ENCODE peak calls at places on chromosome X, in five cellular contexts. Y, A, I, P and O are unnamed samples.

GRCh38 chrX:110180176-110180927 is 137.5 kb downstream of the AMMECR1 start:
- DNase-seq in Y (no peak), P (peak), A (no peak), I (peak), O (no peak)

GRCh38 chrX:110051559-110051958 is 48.6 kb downstream of the TMEM164 start:
- DNase-seq in I (no peak), Y (no peak), P (no peak), A (no peak), O (no peak)

GRCh38 chrX:71095033-71095432 is 618 bp upstream of the FOXO4 start:
- DNase-seq in I (no peak), P (no peak), A (no peak), Y (no peak), O (no peak)

GRCh38 chrX:134484039-134484438 is 24.1 kb downstream of the HPRT1 start:
- DNase-seq in A (no peak), Y (no peak), P (peak), I (no peak), O (peak)

GRCh38 chrX:72128881-72129280 is 2.8 kb downstream of the RTL5 start:
- DNase-seq in P (no peak), A (no peak), I (no peak), Y (peak), O (no peak)

GRCh38 chrX:19869195-19869594 is 18.2 kb downstream of the SH3KBP1 start:
- DNase-seq in A (no peak), Y (no peak), P (no peak), I (no peak), O (no peak)

GRCh38 chrX:87409113-87409841 is 108.3 kb upstream of the KLHL4 start:
- DNase-seq in P (peak), I (peak), A (peak), Y (no peak), O (no peak)

GRCh38 chrX:110159235-110159634 is 156.3 kb downstream of the TMEM164 start:
- DNase-seq in A (no peak), Y (no peak), P (no peak), I (no peak), O (no peak)

GRCh38 chrX:124981420-124981819 is 338.3 kb upstream of the TEX13C start:
- DNase-seq in Y (no peak), I (no peak), A (no peak), P (no peak), O (no peak)

GRCh38 chrX:57156397-57157049 is 19.3 kb upstream of the SPIN2A start:
- DNase-seq in I (no peak), P (peak), A (peak), Y (peak), O (no peak)

GRCh38 chrX:130999360-130999759 is 58.8 kb upstream of the ARHGAP36 start:
- DNase-seq in P (no peak), I (no peak), Y (no peak), A (no peak), O (no peak)

GRCh38 chrX:123959281-123960063 is 2.0 kb upstream of the STAG2 start:
- DNase-seq in Y (no peak), A (peak), I (peak), P (peak), O (no peak)

GRCh38 chrX:71178908-71179307 is 34.3 kb downstream of the NLGN3 start:
- DNase-seq in A (peak), P (peak), I (peak), Y (peak), O (peak)

GRCh38 chrX:132090370-132091152 is 37.3 kb downstream of the FRMD7 start:
- DNase-seq in I (no peak), A (no peak), P (no peak), Y (no peak), O (no peak)

GRCh38 chrX:120016068-120016441 is 61.4 kb downstream of the RHOXF2B start:
- DNase-seq in P (no peak), I (no peak), Y (no peak), A (no peak), O (no peak)
- H3K4me3 ChIP-seq in P (no peak), I (no peak), Y (peak), A (no peak), O (no peak)

GRCh38 chrX:154593201-154593600 is 8.3 kb downstream of the CTAG1A start:
- DNase-seq in Y (no peak), P (no peak), A (no peak), I (no peak), O (no peak)
- TF ChIP-seq CTCF in Y (no peak), P (no peak), A (no peak), I (no peak), O (no peak)

DNA sequence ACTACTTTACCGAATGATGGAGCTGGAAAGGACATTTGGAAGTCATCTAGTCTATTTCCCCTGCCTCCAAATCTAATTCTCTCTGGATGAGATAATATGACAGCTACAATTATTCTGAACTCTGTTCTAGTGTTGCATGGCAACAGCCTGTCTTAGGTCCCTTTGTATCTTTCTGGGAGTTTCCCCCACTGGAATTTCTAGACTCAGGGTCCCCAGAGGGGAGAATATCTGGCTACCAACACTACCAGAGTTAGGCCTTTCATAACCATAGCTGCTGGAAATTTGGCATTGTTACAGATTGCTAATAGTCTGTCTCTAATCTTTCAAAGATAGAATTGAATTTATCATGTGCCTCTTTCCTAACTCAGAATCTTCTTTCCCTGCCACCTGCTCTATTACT is 4.5 kb downstream of the MSN start:
- DNase-seq in A (no peak), I (no peak), Y (no peak), P (no peak), O (no peak)
- H3K4me3 ChIP-seq in A (no peak), I (no peak), Y (no peak), P (no peak), O (peak)

DNA sequence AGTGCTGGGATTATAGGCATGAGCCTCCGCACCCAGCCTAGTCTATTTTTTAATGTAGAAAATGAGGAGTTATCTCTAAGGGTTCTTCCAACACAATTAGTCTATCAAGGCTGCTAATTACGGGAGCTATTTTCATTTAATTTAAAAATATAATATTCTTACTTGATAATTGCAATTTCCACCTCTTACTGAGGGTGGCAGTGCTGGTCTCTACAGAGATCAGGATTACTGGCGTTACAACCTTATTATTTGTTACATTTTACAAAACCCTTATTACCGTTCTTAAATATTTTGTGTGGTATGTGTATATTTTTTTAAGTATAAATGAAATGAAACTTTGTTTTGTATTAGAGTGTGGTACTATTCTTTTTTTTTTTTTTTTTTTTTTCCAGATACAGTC is 17.6 kb upstream of the GK start:
- DNase-seq in A (no peak), I (no peak), Y (no peak), P (no peak), O (no peak)
- TF ChIP-seq CTCF in A (no peak), I (no peak), Y (peak), P (peak), O (no peak)

GRCh38 chrX:49309401-49309981 is 6.0 kb downstream of the GAGE10 start:
- DNase-seq in P (peak), A (no peak), I (no peak), Y (peak), O (no peak)

GRCh38 chrX:49316085-49316484 is 5.8 kb upstream of the GAGE12J start:
- DNase-seq in A (no peak), P (no peak), I (no peak), Y (no peak), O (no peak)

GRCh38 chrX:49308604-49309269 is 5.3 kb downstream of the GAGE10 start:
- DNase-seq in Y (no peak), I (peak), P (no peak), A (no peak), O (no peak)

GRCh38 chrX:49310371-49310770 is 6.9 kb downstream of the GAGE10 start:
- DNase-seq in P (no peak), Y (peak), I (no peak), A (no peak), O (no peak)
- H3K4me3 ChIP-seq in P (no peak), Y (no peak), I (no peak), A (no peak), O (no peak)

GRCh38 chrX:67604979-67605703 is 61.3 kb downstream of the AR start:
- DNase-seq in A (no peak), I (no peak), P (peak), Y (no peak), O (peak)
- TF ChIP-seq CTCF in A (no peak), I (no peak), P (no peak), Y (no peak), O (no peak)